ENCODE peak calls at places on chromosomes 11 and 22, in ten cellular contexts. R is fibroblast of pulmonary artery, H is SJSA1, V is skeletal muscle cell, C is T-helper 2 cell, Y is epithelial cell of esophagus, K is NCI-H146, M is NCI-H1417, I is ecto neural progenitor cell, X is fibroblast of mammary gland. E is an unnamed sample.

GRCh38 chr22:27581688-27582087 is 219.9 kb downstream of the MN1 start:
- DNase-seq in I (no peak), C (no peak), V (no peak), R (peak), H (no peak), K (no peak), X (peak), M (no peak), Y (no peak), E (no peak)

GRCh38 chr11:65786008-65786785 is 666 bp upstream of the OVOL1 start:
- DNase-seq in V (no peak), C (no peak), H (peak), R (no peak), Y (peak), M (no peak), I (peak), K (no peak), X (no peak), E (no peak)

GRCh38 chr11:129331217-129331616 is 44.4 kb upstream of the BARX2 start:
- DNase-seq in C (no peak), Y (peak), H (no peak), R (peak), K (no peak), I (no peak), V (no peak), M (no peak), X (peak), E (no peak)

GRCh38 chr11:66317766-66318575 is 1.1 kb upstream of the CD248 start:
- DNase-seq in K (no peak), V (peak), C (no peak), X (peak), M (no peak), Y (peak), R (peak), I (no peak), H (peak), E (no peak)

GRCh38 chr11:11351042-11351586 is 1.9 kb downstream of the CSNK2A3 start:
- DNase-seq in M (no peak), V (no peak), H (no peak), R (peak), Y (peak), X (peak), I (no peak), C (no peak), K (no peak), E (no peak)

GRCh38 chr22:25062378-25063095 is 110.0 kb downstream of the KIAA1671 start:
- DNase-seq in X (no peak), K (no peak), C (peak), R (no peak), H (no peak), V (no peak), M (no peak), Y (no peak), I (no peak), E (peak)

GRCh38 chr11:106447631-106448191 is 370.2 kb downstream of the AASDHPPT start:
- DNase-seq in C (no peak), V (no peak), I (no peak), K (no peak), M (no peak), X (peak), R (no peak), Y (no peak), H (no peak), E (no peak)

GRCh38 chr11:16812274-16812673 is 73.8 kb downstream of the C11orf58 start:
- DNase-seq in V (no peak), H (no peak), R (no peak), K (no peak), Y (no peak), I (no peak), X (no peak), C (no peak), M (no peak), E (no peak)

GRCh38 chr22:27638329-27639179 is 163.0 kb downstream of the MN1 start:
- DNase-seq in I (no peak), C (no peak), M (no peak), X (no peak), H (no peak), K (no peak), Y (no peak), R (no peak), V (no peak), E (no peak)

E was measured in erythroblast.